ENCODE peak calls at places on chromosomes 12 and 14, in five cellular contexts. N is ovary, P is adrenal gland, X is IMR-90, J is uterus. R is an unnamed sample.

GRCh38 chr12:18868673-18869072 is 130.8 kb downstream of the CAPZA3 start:
- DNase-seq in J (no peak), X (peak; percentile 58), P (no peak), N (no peak), R (no peak)

GRCh38 chr14:26281280-26281998 is 316.4 kb downstream of the NOVA1 start:
- DNase-seq in X (peak; percentile 87), P (no peak), J (no peak), N (no peak), R (no peak)

GRCh38 chr12:120720234-120720968 is 5.2 kb upstream of the ACADS start:
- DNase-seq in N (no peak), P (peak; percentile 83), X (peak; percentile 71), J (no peak), R (no peak)

GRCh38 chr12:89817501-89818226 is 109.0 kb upstream of the ATP2B1 start:
- DNase-seq in X (peak; percentile 25), N (no peak), P (no peak), J (no peak), R (no peak)

GRCh38 chr12:122528992-122529391 is 1.9 kb downstream of the KNTC1 start:
- DNase-seq in P (no peak), J (no peak), X (no peak), N (no peak), R (no peak)

GRCh38 chr14:60646202-60646886 is 2.9 kb downstream of the SIX1 start:
- DNase-seq in N (no peak), X (no peak), P (no peak), J (no peak), R (no peak)

GRCh38 chr14:77601846-77602609 is 14.4 kb downstream of the SPTLC2 start:
- DNase-seq in P (no peak), N (no peak), J (no peak), X (no peak), R (no peak)

GRCh38 chr12:20212036-20212435 is 156.3 kb upstream of the PDE3A start:
- DNase-seq in N (no peak), J (no peak), P (no peak), X (peak; percentile 8), R (no peak)

GRCh38 chr12:1590083-1590979 is 4.0 kb downstream of the FBXL14 start:
- DNase-seq in J (no peak), X (peak; percentile 63), N (no peak), P (no peak), R (peak; percentile 45)

GRCh38 chr12:96371787-96372699 is 28.2 kb downstream of the CDK17 start:
- DNase-seq in J (no peak), N (no peak), P (no peak), X (no peak), R (no peak)

GRCh38 chr12:8033153-8034044 is 883 bp downstream of the FOXJ2 start:
- DNase-seq in P (peak; percentile 78), J (peak; percentile 81), N (peak; percentile 82), X (peak; percentile 33), R (peak; percentile 48)

GRCh38 chr14:103404920-103405319 is 19.7 kb downstream of the MARK3 start:
- DNase-seq in J (peak; percentile 32), N (no peak), P (no peak), X (no peak), R (no peak)
- H3K4me3 ChIP-seq in J (no peak overlapping the region), N (no peak overlapping the region), P (no peak overlapping the region), X (no peak overlapping the region), R (no peak overlapping the region)

GRCh38 chr12:5516781-5517180 is 84.9 kb downstream of the NTF3 start:
- DNase-seq in N (no peak), J (no peak), X (no peak), P (no peak), R (no peak)

GRCh38 chr12:5516371-5516770 is 84.5 kb downstream of the NTF3 start:
- DNase-seq in P (no peak), X (no peak), J (no peak), N (no peak), R (no peak)

GRCh38 chr12:5514016-5514415 is 82.1 kb downstream of the NTF3 start:
- DNase-seq in X (no peak), N (no peak), J (no peak), P (no peak), R (no peak)

GRCh38 chr12:5514545-5514944 is 82.6 kb downstream of the NTF3 start:
- DNase-seq in J (no peak), P (no peak), N (no peak), X (no peak), R (no peak)

DNA sequence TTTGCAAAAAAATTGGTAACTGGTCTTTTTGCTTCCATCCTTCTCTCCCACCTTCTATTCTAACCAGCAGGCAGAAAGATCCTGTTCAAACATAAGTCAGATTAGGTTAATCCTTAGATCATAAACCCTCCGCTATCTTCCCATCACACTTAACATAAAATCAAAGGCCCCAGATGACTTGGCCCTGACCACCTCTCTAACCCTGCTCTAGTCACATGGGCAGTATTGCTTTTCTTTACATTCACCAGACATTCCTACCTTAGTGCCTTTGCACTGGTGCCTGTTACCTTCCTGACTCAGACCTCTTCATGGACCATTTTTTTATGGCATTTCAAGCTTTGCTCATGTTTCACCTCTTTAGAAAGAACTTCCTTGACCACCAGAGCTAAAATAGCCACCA is 83.5 kb downstream of the NTF3 start:
- DNase-seq in J (no peak), X (no peak), P (no peak), N (no peak), R (no peak)
- H3K27ac ChIP-seq in J (no peak overlapping the region), X (no peak overlapping the region), P (no peak overlapping the region), N (no peak overlapping the region), R (no peak overlapping the region)

GRCh38 chr14:98229676-98230366 is 1042.2 kb downstream of the BCL11B start:
- DNase-seq in X (no peak), P (no peak), J (no peak), N (no peak), R (no peak)

GRCh38 chr14:98223106-98223505 is 1048.9 kb downstream of the BCL11B start:
- DNase-seq in X (no peak), N (no peak), J (no peak), P (no peak), R (no peak)

GRCh38 chr14:98227727-98228111 is 1044.3 kb downstream of the BCL11B start:
- DNase-seq in X (no peak), J (no peak), N (no peak), P (no peak), R (no peak)

GRCh38 chr14:98227000-98227726 is 1044.8 kb downstream of the BCL11B start:
- DNase-seq in N (no peak), J (no peak), P (no peak), X (no peak), R (no peak)

DNA sequence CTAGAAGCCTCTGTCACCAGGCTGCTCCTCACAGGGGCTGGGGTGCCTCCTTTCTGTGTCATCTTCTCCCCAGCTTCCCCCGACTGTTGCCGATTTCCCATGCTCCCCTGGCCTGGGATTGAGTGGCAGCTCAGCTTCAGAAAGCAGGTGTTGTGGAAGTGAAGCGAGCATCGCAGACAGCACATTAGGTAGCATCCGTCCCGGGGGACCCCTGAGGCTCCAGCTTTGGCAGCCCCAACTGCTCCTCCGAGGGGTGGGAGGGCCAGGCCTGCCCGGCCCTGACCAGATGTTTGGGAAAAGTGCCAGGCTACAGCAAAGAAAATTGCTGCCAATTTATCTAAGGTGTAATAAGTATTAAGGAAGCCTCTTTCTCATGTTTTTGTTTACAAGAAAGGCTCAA is 1045.6 kb downstream of the BCL11B start:
- DNase-seq in J (no peak), X (no peak), P (no peak), N (no peak), R (no peak)
- TF ChIP-seq POLR2A in J (no peak), X (no peak), P (no peak), N (no peak), R (no peak)

GRCh38 chr12:132478433-132478803 is 11.5 kb upstream of the FBRSL1 start:
- DNase-seq in N (peak; percentile 7), X (no peak), J (no peak), P (no peak), R (no peak)

GRCh38 chr12:132477009-132477702 is 12.8 kb upstream of the FBRSL1 start:
- DNase-seq in N (peak; percentile 11), J (no peak), X (no peak), P (no peak), R (no peak)

GRCh38 chr12:132478845-132479244 is 11.1 kb upstream of the FBRSL1 start:
- DNase-seq in J (no peak), P (no peak), X (no peak), N (peak; percentile 2), R (no peak)

GRCh38 chr12:132479291-132479690 is 10.7 kb upstream of the FBRSL1 start:
- DNase-seq in J (no peak), N (peak; percentile 4), P (no peak), X (no peak), R (no peak)

DNA sequence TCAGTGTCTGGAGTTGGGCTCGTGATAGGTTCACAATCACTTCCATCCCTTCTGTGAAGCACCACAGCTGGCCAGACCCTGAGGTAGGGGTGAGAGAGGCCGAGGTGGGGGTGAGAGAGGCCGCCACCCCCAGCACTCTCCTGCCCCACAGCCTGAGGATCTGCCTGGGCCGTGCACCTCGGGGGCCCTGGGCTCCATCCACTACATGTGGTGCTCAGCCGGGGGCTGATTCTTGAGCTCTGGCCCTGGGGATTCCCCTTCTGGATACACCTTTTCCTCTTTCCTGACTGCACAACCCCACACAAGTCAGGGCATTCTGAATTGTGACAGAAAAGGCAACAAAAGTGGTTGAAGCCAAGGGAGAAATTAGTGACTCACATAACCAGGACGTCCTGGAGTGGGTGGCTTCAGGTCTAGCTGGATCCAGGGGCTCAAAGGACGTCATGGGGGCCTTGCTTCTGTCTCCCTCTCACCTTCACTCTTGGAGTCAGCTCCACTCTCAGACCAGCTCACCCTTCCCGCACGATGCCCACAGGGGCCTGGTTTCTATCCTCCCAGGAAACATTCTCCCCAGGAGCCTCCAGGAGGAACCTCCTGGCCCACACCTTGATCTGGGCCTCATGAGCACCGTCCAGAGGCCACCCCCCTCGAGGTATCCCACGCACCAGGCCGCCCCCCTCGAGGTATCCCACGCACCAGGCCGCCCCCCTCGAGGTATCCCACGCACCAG is 12.1 kb upstream of the FBRSL1 start:
- DNase-seq in N (peak; percentile 6), P (no peak), X (no peak), J (no peak), R (no peak)
- H3K4me3 ChIP-seq in N (no peak overlapping the region), P (no peak overlapping the region), X (no peak overlapping the region), J (no peak overlapping the region), R (no peak overlapping the region)

GRCh38 chr14:50122291-50122690 is 5.9 kb upstream of the VCPKMT start:
- DNase-seq in X (no peak), N (no peak), P (no peak), J (no peak), R (no peak)
- H3K27ac ChIP-seq in X (no peak overlapping the region), N (no peak overlapping the region), P (no peak overlapping the region), J (no peak overlapping the region), R (no peak overlapping the region)

DNA sequence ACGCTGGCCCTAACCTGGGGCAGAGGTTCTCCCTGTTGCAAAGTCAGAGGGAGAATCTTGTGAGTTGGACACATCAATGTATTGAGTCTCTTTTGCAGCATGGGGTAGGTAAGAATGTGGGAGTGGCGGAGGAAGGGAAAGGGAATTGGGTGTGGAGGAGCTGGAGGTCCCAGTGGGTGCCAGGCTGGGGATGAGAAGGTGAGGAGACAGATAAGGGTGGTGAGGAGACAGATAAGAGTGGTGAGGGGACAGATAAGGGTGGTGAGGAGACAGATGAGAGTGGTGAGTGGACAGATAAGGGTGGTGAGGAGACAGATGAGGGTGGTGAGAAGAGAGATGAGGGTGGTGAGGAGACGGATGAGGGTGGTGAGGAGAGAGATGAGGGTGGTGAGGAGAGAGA is 72.9 kb upstream of the SFSWAP start:
- DNase-seq in N (no peak), X (no peak), J (no peak), P (peak; percentile 17), R (no peak)
- TF ChIP-seq POLR2A in N (no peak), X (no peak), J (no peak), P (no peak), R (no peak)

GRCh38 chr14:75221797-75222196 is 45.4 kb upstream of the TMED10 start:
- DNase-seq in J (no peak), X (no peak), N (no peak), P (no peak), R (no peak)
- H3K4me3 ChIP-seq in J (no peak overlapping the region), X (no peak overlapping the region), N (no peak overlapping the region), P (no peak overlapping the region), R (no peak overlapping the region)